ENCODE peak calls at places on chromosomes 16 and 17, in six cellular contexts. One of them, this sample, is unnamed.

GRCh38 chr17:5419959-5420653 is at the start of gene RPAIN:
- DNase-seq in ovary: peak
- DNase-seq in fibroblast of lung: peak
- DNase-seq in IMR-90: peak
- DNase-seq in foreskin fibroblast: peak
- DNase-seq in mammary epithelial cell: no peak
- DNase-seq in this sample: no peak

GRCh38 chr17:68909066-68909465 is 46.1 kb downstream of the ABCA8 start:
- DNase-seq in ovary: peak
- DNase-seq in IMR-90: peak
- DNase-seq in fibroblast of lung: peak
- DNase-seq in mammary epithelial cell: peak
- DNase-seq in foreskin fibroblast: peak
- DNase-seq in this sample: peak

GRCh38 chr16:3498988-3499387 is 1.8 kb upstream of the CLUAP1 start:
- DNase-seq in mammary epithelial cell: no peak
- DNase-seq in ovary: no peak
- DNase-seq in fibroblast of lung: no peak
- DNase-seq in IMR-90: no peak
- DNase-seq in foreskin fibroblast: no peak
- DNase-seq in this sample: no peak

GRCh38 chr16:10961231-10961630 is 16.9 kb downstream of the CLEC16A start:
- DNase-seq in foreskin fibroblast: peak
- DNase-seq in mammary epithelial cell: peak
- DNase-seq in fibroblast of lung: peak
- DNase-seq in IMR-90: peak
- DNase-seq in ovary: no peak
- DNase-seq in this sample: peak

GRCh38 chr16:1643521-1643920 is 31.4 kb downstream of the CRAMP1 start:
- DNase-seq in mammary epithelial cell: no peak
- DNase-seq in foreskin fibroblast: no peak
- DNase-seq in fibroblast of lung: no peak
- DNase-seq in IMR-90: no peak
- DNase-seq in ovary: no peak
- DNase-seq in this sample: no peak

GRCh38 chr17:73546770-73547345 is 97.4 kb downstream of the SDK2 start:
- DNase-seq in fibroblast of lung: no peak
- DNase-seq in foreskin fibroblast: peak
- DNase-seq in ovary: no peak
- DNase-seq in IMR-90: no peak
- DNase-seq in mammary epithelial cell: peak
- DNase-seq in this sample: no peak

GRCh38 chr17:8118769-8119574 is 658 bp upstream of the ALOXE3 start:
- DNase-seq in fibroblast of lung: peak
- DNase-seq in IMR-90: peak
- DNase-seq in ovary: peak
- DNase-seq in foreskin fibroblast: peak
- DNase-seq in mammary epithelial cell: peak
- DNase-seq in this sample: peak

GRCh38 chr16:31870809-31871208 is 2.8 kb upstream of the ZNF267 start:
- DNase-seq in IMR-90: no peak
- DNase-seq in fibroblast of lung: no peak
- DNase-seq in ovary: no peak
- DNase-seq in mammary epithelial cell: no peak
- DNase-seq in foreskin fibroblast: no peak
- DNase-seq in this sample: no peak

GRCh38 chr16:75987323-75987722 is 261.0 kb upstream of the CPHXL start:
- DNase-seq in mammary epithelial cell: no peak
- DNase-seq in IMR-90: no peak
- DNase-seq in fibroblast of lung: no peak
- DNase-seq in ovary: no peak
- DNase-seq in foreskin fibroblast: no peak
- DNase-seq in this sample: no peak

GRCh38 chr16:27222499-27223225 is 19.3 kb downstream of the KDM8 start:
- DNase-seq in IMR-90: peak
- DNase-seq in ovary: peak
- DNase-seq in foreskin fibroblast: peak
- DNase-seq in fibroblast of lung: peak
- DNase-seq in mammary epithelial cell: no peak
- DNase-seq in this sample: no peak

GRCh38 chr16:27224271-27224737 is 21.0 kb downstream of the KDM8 start:
- DNase-seq in foreskin fibroblast: no peak
- DNase-seq in fibroblast of lung: no peak
- DNase-seq in mammary epithelial cell: no peak
- DNase-seq in IMR-90: no peak
- DNase-seq in ovary: no peak
- DNase-seq in this sample: no peak

GRCh38 chr16:27223701-27224100 is 20.4 kb downstream of the KDM8 start:
- DNase-seq in fibroblast of lung: no peak
- DNase-seq in ovary: peak
- DNase-seq in IMR-90: no peak
- DNase-seq in foreskin fibroblast: no peak
- DNase-seq in mammary epithelial cell: no peak
- DNase-seq in this sample: no peak

GRCh38 chr16:27221576-27222498 is 18.5 kb downstream of the KDM8 start:
- DNase-seq in ovary: no peak
- DNase-seq in IMR-90: peak
- DNase-seq in mammary epithelial cell: no peak
- DNase-seq in foreskin fibroblast: peak
- DNase-seq in fibroblast of lung: peak
- DNase-seq in this sample: no peak

DNA sequence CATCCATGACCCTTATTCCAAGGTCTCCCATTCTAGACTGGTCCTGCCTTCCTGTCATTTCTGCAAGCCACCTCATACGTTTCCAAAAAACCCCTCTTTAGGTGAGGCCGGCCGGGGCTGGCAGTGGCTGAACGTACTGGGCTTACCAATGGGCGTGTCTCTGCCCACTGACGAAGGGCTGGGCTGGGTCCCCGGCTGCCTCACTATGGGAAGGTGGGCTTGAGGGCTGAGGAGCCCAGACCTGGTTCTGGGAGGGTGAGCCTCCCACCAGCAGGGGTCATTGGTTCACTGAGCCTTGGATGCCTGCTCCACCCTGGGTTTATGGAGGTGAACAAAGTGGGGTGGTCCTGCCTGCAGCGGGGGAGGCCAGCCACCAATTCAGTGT is 19.9 kb downstream of the KDM8 start:
- DNase-seq in foreskin fibroblast: no peak
- DNase-seq in IMR-90: no peak
- DNase-seq in mammary epithelial cell: no peak
- DNase-seq in fibroblast of lung: no peak
- DNase-seq in ovary: peak
- DNase-seq in this sample: no peak
- TF ChIP-seq CTCF in foreskin fibroblast: peak
- TF ChIP-seq CTCF in IMR-90: no peak
- TF ChIP-seq CTCF in mammary epithelial cell: no peak
- TF ChIP-seq CTCF in fibroblast of lung: no peak
- TF ChIP-seq CTCF in ovary: no peak
- TF ChIP-seq CTCF in this sample: no peak

GRCh38 chr17:16942141-16943031 is 29.5 kb downstream of the TNFRSF13B start:
- DNase-seq in IMR-90: peak
- DNase-seq in foreskin fibroblast: peak
- DNase-seq in ovary: no peak
- DNase-seq in mammary epithelial cell: no peak
- DNase-seq in fibroblast of lung: no peak
- DNase-seq in this sample: peak

GRCh38 chr17:16943032-16943352 is 28.9 kb downstream of the TNFRSF13B start:
- DNase-seq in IMR-90: no peak
- DNase-seq in ovary: no peak
- DNase-seq in fibroblast of lung: no peak
- DNase-seq in mammary epithelial cell: no peak
- DNase-seq in foreskin fibroblast: no peak
- DNase-seq in this sample: no peak

GRCh38 chr17:16941072-16941641 is 30.8 kb downstream of the TNFRSF13B start:
- DNase-seq in ovary: no peak
- DNase-seq in mammary epithelial cell: no peak
- DNase-seq in fibroblast of lung: no peak
- DNase-seq in IMR-90: no peak
- DNase-seq in foreskin fibroblast: no peak
- DNase-seq in this sample: no peak

GRCh38 chr17:16940116-16940881 is 31.6 kb downstream of the TNFRSF13B start:
- DNase-seq in ovary: no peak
- DNase-seq in IMR-90: no peak
- DNase-seq in foreskin fibroblast: no peak
- DNase-seq in fibroblast of lung: no peak
- DNase-seq in mammary epithelial cell: no peak
- DNase-seq in this sample: no peak

DNA sequence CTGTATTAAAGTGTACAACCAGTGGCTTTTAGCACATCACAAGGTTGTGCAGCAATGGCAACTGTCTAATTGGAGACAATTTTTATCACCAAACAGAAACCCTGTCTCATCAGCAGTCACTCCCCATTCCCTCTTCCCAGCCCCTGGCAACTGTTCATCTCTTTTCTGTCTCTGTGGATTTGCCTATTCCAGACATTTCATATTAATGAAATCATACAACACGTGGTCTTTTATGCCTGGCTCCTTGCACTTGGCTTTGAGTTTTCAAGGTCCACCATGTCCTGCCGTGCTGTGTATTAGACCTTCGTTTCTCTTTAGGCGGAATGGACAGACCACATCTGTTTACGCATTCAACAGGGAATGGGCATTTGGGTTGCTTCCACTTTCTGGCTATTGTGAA is 30.3 kb downstream of the TNFRSF13B start:
- DNase-seq in IMR-90: peak
- DNase-seq in ovary: no peak
- DNase-seq in fibroblast of lung: no peak
- DNase-seq in mammary epithelial cell: no peak
- DNase-seq in foreskin fibroblast: peak
- DNase-seq in this sample: no peak
- TF ChIP-seq CTCF in IMR-90: no peak
- TF ChIP-seq CTCF in ovary: no peak
- TF ChIP-seq CTCF in fibroblast of lung: no peak
- TF ChIP-seq CTCF in mammary epithelial cell: no peak
- TF ChIP-seq CTCF in foreskin fibroblast: no peak
- TF ChIP-seq CTCF in this sample: no peak

GRCh38 chr17:75004371-75004770 is 8.1 kb upstream of the MRPL58 start:
- DNase-seq in mammary epithelial cell: no peak
- DNase-seq in IMR-90: no peak
- DNase-seq in fibroblast of lung: no peak
- DNase-seq in foreskin fibroblast: no peak
- DNase-seq in ovary: no peak
- DNase-seq in this sample: no peak

GRCh38 chr17:75005291-75005690 is 7.2 kb upstream of the MRPL58 start:
- DNase-seq in fibroblast of lung: no peak
- DNase-seq in foreskin fibroblast: no peak
- DNase-seq in IMR-90: no peak
- DNase-seq in ovary: no peak
- DNase-seq in mammary epithelial cell: no peak
- DNase-seq in this sample: no peak

GRCh38 chr17:75008373-75008772 is 4.1 kb upstream of the MRPL58 start:
- DNase-seq in mammary epithelial cell: no peak
- DNase-seq in IMR-90: no peak
- DNase-seq in foreskin fibroblast: no peak
- DNase-seq in fibroblast of lung: no peak
- DNase-seq in ovary: no peak
- DNase-seq in this sample: no peak

GRCh38 chr17:75009139-75009724 is 3.2 kb upstream of the MRPL58 start:
- DNase-seq in IMR-90: no peak
- DNase-seq in fibroblast of lung: no peak
- DNase-seq in foreskin fibroblast: peak
- DNase-seq in ovary: no peak
- DNase-seq in mammary epithelial cell: no peak
- DNase-seq in this sample: no peak

DNA sequence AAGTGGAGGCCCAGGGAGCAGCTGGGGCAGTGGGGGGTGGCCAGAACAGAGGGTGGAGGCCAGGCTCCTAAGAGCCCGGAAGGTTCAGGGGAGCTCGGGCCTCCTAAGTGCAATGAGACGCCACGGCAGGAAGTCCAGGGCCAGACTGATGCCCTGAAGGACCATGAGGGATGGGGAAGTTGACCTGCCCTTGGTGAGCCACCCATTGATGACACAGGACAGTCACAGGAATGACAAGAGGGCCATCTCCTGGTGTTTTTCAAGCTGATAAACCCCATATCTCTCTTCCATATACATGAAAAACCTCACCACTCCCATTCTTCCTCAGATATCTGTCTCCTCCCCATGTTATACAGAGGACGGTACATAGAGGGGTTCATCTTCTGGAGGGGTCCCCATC is 5.8 kb upstream of the MRPL58 start:
- DNase-seq in ovary: no peak
- DNase-seq in foreskin fibroblast: no peak
- DNase-seq in mammary epithelial cell: no peak
- DNase-seq in fibroblast of lung: no peak
- DNase-seq in IMR-90: no peak
- DNase-seq in this sample: no peak
- TF ChIP-seq CTCF in ovary: no peak
- TF ChIP-seq CTCF in foreskin fibroblast: no peak
- TF ChIP-seq CTCF in mammary epithelial cell: no peak
- TF ChIP-seq CTCF in fibroblast of lung: no peak
- TF ChIP-seq CTCF in IMR-90: no peak
- TF ChIP-seq CTCF in this sample: no peak

GRCh38 chr16:25258856-25259179 is 1.2 kb upstream of the ZKSCAN2 start:
- DNase-seq in fibroblast of lung: no peak
- DNase-seq in ovary: no peak
- DNase-seq in IMR-90: no peak
- DNase-seq in foreskin fibroblast: no peak
- DNase-seq in mammary epithelial cell: no peak
- DNase-seq in this sample: no peak

GRCh38 chr16:25260416-25260815 is 2.8 kb upstream of the ZKSCAN2 start:
- DNase-seq in foreskin fibroblast: no peak
- DNase-seq in mammary epithelial cell: peak
- DNase-seq in fibroblast of lung: no peak
- DNase-seq in ovary: no peak
- DNase-seq in IMR-90: peak
- DNase-seq in this sample: no peak

GRCh38 chr16:25257504-25257955 is at the start of gene ZKSCAN2:
- DNase-seq in foreskin fibroblast: peak
- DNase-seq in fibroblast of lung: peak
- DNase-seq in mammary epithelial cell: peak
- DNase-seq in ovary: peak
- DNase-seq in IMR-90: peak
- DNase-seq in this sample: peak

GRCh38 chr16:25257956-25258855 is 561 bp upstream of the ZKSCAN2 start:
- DNase-seq in IMR-90: peak
- DNase-seq in foreskin fibroblast: peak
- DNase-seq in fibroblast of lung: peak
- DNase-seq in ovary: peak
- DNase-seq in mammary epithelial cell: peak
- DNase-seq in this sample: peak

DNA sequence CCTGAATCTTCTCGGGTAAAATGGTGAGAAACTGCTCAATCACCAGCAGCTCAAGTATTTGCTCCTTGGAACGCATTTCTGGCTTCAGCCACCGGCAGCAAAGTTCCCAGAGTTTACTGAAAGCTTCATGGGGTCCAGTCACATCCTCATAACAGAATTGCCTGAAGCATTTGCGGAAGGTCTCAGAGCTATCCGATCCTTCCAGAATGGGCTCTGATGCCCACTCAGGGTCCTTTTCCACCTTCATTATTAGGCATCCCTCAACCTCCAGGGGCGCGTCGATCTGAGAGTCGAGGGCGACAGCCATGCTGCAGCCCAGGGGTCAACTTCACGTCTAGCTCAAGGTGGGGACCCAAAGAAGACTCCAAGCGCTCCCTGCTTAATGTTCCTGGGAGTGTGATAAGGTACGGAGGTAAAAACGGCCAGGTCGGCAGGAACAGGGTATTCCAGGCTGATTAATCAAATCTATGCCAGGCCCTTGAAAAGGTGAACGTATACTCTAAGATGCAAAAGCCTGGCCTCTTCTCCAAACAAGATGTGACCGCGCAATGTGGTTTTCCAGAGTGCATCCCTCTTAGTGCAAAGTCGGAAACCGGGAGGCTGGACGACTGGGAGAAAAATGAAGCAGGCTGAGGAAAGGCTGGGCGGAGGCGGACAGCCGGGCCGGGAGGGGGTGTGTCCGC is 683 bp downstream of the ZKSCAN2 start:
- DNase-seq in IMR-90: peak
- DNase-seq in fibroblast of lung: no peak
- DNase-seq in mammary epithelial cell: no peak
- DNase-seq in foreskin fibroblast: peak
- DNase-seq in ovary: peak
- DNase-seq in this sample: no peak
- TF ChIP-seq CTCF in IMR-90: no peak
- TF ChIP-seq CTCF in fibroblast of lung: no peak
- TF ChIP-seq CTCF in mammary epithelial cell: peak
- TF ChIP-seq CTCF in foreskin fibroblast: no peak
- TF ChIP-seq CTCF in ovary: no peak
- TF ChIP-seq CTCF in this sample: peak